ENCODE peak calls at places on chromosomes 5 and 9, in four cellular contexts. G is HFFc6; B is stimulated activated CD4-positive, alpha-beta T cell treated with anti-CD3 and anti-CD28 coated beads, TNF-alpha, amount 100 ng/mL, for 24 hours; D is NCI-H2081. Q is an unnamed sample.

GRCh38 chr9:69432623-69433022 is 107.6 kb downstream of the ENTREP1 start:
- DNase-seq in G (no peak), B (no peak), D (no peak), Q (no peak)

GRCh38 chr5:96721351-96721970 is 59.3 kb downstream of the CAST start:
- DNase-seq in G (peak), B (no peak), D (no peak), Q (no peak)

GRCh38 chr5:150753863-150754262 is 5.0 kb downstream of the DCTN4 start:
- DNase-seq in G (no peak), B (no peak), D (no peak), Q (no peak)

GRCh38 chr9:129549684-129550083 is 71.2 kb downstream of the C9orf50 start:
- DNase-seq in G (no peak), B (no peak), D (no peak), Q (no peak)

GRCh38 chr5:21806943-21807342 is 1046.2 kb downstream of the CDH12 start:
- DNase-seq in G (no peak), B (no peak), D (no peak), Q (no peak)

GRCh38 chr9:86064220-86064619 is 35.1 kb downstream of the GOLM1 start:
- DNase-seq in G (no peak), B (no peak), D (no peak), Q (no peak)

GRCh38 chr9:122445155-122445749 is 32.5 kb downstream of the OR1J1 start:
- DNase-seq in G (peak), B (no peak), D (no peak), Q (no peak)

GRCh38 chr5:96374653-96375052 is 58.4 kb downstream of the PCSK1 start:
- DNase-seq in G (no peak), B (no peak), D (no peak), Q (no peak)

GRCh38 chr5:2751592-2752021 is at the start of gene IRX2:
- DNase-seq in G (peak), B (no peak), D (no peak), Q (no peak)

GRCh38 chr5:77946381-77947050 is 170.4 kb upstream of the TBCA start:
- DNase-seq in G (no peak), B (no peak), D (peak), Q (no peak)

GRCh38 chr9:68802525-68803015 is 97.5 kb downstream of the PIP5K1B start:
- DNase-seq in G (no peak), B (peak), D (no peak), Q (no peak)

GRCh38 chr9:95515272-95516113 is 1.3 kb downstream of the PTCH1 start:
- DNase-seq in G (no peak), B (no peak), D (peak), Q (no peak)

GRCh38 chr5:175590471-175590881 is 67.4 kb upstream of the HRH2 start:
- DNase-seq in G (peak), B (no peak), D (no peak), Q (no peak)

GRCh38 chr9:6931913-6932312 is 174.1 kb downstream of the KDM4C start:
- DNase-seq in G (peak), B (peak), D (no peak), Q (peak)

GRCh38 chr9:124011460-124012301 is at the start of gene LHX2:
- DNase-seq in G (peak), B (peak), D (peak), Q (no peak)

GRCh38 chr5:79546782-79547428 is 33.0 kb upstream of the HOMER1 start:
- DNase-seq in G (no peak), B (no peak), D (no peak), Q (no peak)

GRCh38 chr5:116038817-116039216 is 6.5 kb downstream of the ARL14EPL start:
- DNase-seq in G (no peak), B (no peak), D (no peak), Q (no peak)

GRCh38 chr9:127898433-127899199 is 787 bp downstream of the ST6GALNAC6 start:
- DNase-seq in G (peak), B (no peak), D (no peak), Q (no peak)

GRCh38 chr5:32233696-32234447 is 59.8 kb upstream of the GOLPH3 start:
- DNase-seq in G (peak), B (no peak), D (no peak), Q (no peak)

GRCh38 chr5:38381361-38381760 is 123.0 kb downstream of the EGFLAM start:
- DNase-seq in G (no peak), B (no peak), D (no peak), Q (no peak)

GRCh38 chr5:31827862-31828261 is 188.9 kb downstream of the PDZD2 start:
- DNase-seq in G (peak), B (no peak), D (no peak), Q (no peak)

GRCh38 chr9:35659340-35659739 is 1.2 kb downstream of the CCDC107 start:
- DNase-seq in G (peak), B (no peak), D (no peak), Q (no peak)

GRCh38 chr9:113501129-113501686 is 37.7 kb downstream of the RGS3 start:
- DNase-seq in G (no peak), B (no peak), D (no peak), Q (no peak)

GRCh38 chr5:65801332-65801731 is 79.3 kb downstream of the NLN start:
- DNase-seq in G (peak), B (no peak), D (no peak), Q (no peak)

GRCh38 chr5:128199611-128200010 is 116.0 kb downstream of the SLC12A2 start:
- DNase-seq in G (no peak), B (no peak), D (no peak), Q (no peak)

GRCh38 chr9:95696701-95697100 is 178.8 kb upstream of the ERCC6L2 start:
- DNase-seq in G (no peak), B (no peak), D (no peak), Q (no peak)

GRCh38 chr9:125732562-125732961 is 14.6 kb upstream of the PBX3 start:
- DNase-seq in G (no peak), B (no peak), D (no peak), Q (no peak)

GRCh38 chr9:86534572-86535258 is 180.5 kb upstream of the TUT7 start:
- DNase-seq in G (peak), B (no peak), D (no peak), Q (no peak)

GRCh38 chr9:35933525-35934067 is 24.3 kb downstream of the SPAAR start:
- DNase-seq in G (no peak), B (no peak), D (no peak), Q (no peak)

GRCh38 chr9:87201316-87201715 is 254.0 kb upstream of the GAS1 start:
- DNase-seq in G (peak), B (no peak), D (no peak), Q (no peak)

GRCh38 chr9:35559792-35560530 is 45.1 kb upstream of the TESK1 start:
- DNase-seq in G (no peak), B (no peak), D (no peak), Q (no peak)

GRCh38 chr5:100505984-100506670 is 29.0 kb upstream of the FAM174A start:
- DNase-seq in G (peak), B (no peak), D (no peak), Q (no peak)

GRCh38 chr9:96875460-96876142 is 21.3 kb upstream of the ZNF782 start:
- DNase-seq in G (no peak), B (peak), D (peak), Q (peak)

GRCh38 chr5:61322738-61323429 is 9.2 kb upstream of the ZSWIM6 start:
- DNase-seq in G (no peak), B (no peak), D (no peak), Q (no peak)

GRCh38 chr9:122138560-122139268 is 20.9 kb downstream of the NDUFA8 start:
- DNase-seq in G (peak), B (no peak), D (no peak), Q (no peak)

GRCh38 chr9:81892440-81892839 is 35.8 kb upstream of the SPATA31D4 start:
- DNase-seq in G (no peak), B (no peak), D (no peak), Q (no peak)

GRCh38 chr9:20981486-20981885 is 50.0 kb downstream of the HACD4 start:
- DNase-seq in G (peak), B (no peak), D (no peak), Q (no peak)

GRCh38 chr5:65483474-65484346 is 2.0 kb upstream of the ADAMTS6 start:
- DNase-seq in G (peak), B (no peak), D (peak), Q (no peak)

GRCh38 chr5:177447066-177447610 is 524 bp downstream of the PRR7 start:
- DNase-seq in G (no peak), B (peak), D (peak), Q (no peak)

GRCh38 chr5:7246312-7246711 is 149.6 kb upstream of the ADCY2 start:
- DNase-seq in G (no peak), B (no peak), D (no peak), Q (no peak)

Q was measured in stimulated activated effector memory CD8-positive, alpha-beta T cell treated with anti-CD3 and anti-CD28 coated beads, Interleukin-12 subunit alpha, Interleukin-12 subunit beta, amount 100 ng/mL, for 72 hours.